ENCODE peak calls at places on chromosomes 13 and 19, in seven cellular contexts. A is uterus, W is thoracic aorta, J is cardiac muscle cell, Y is lower lobe of right lung, X is Karpas-422, F is astrocyte. H is an unnamed sample.

GRCh38 chr13:22828081-22828480 is 352.7 kb upstream of the SGCG start:
- DNase-seq in J (no peak), X (no peak), Y (no peak), W (no peak), F (peak; percentile 5), A (no peak), H (no peak)

GRCh38 chr19:33406521-33407139 is 33.1 kb downstream of the CEBPG start:
- DNase-seq in F (no peak), X (peak; percentile 81), W (peak; percentile 31), J (peak; percentile 71), A (peak; percentile 78), Y (peak; percentile 80), H (peak; percentile 66)

GRCh38 chr13:39945226-39945625 is 289.8 kb downstream of the COG6 start:
- DNase-seq in W (no peak), F (no peak), Y (no peak), J (no peak), X (no peak), A (no peak), H (no peak)

GRCh38 chr19:30222428-30222873 is 149.7 kb upstream of the ZNF536 start:
- DNase-seq in A (no peak), F (no peak), W (no peak), J (peak; percentile 55), Y (no peak), X (peak; percentile 76), H (no peak)

GRCh38 chr19:2323707-2324106 is 4.7 kb downstream of the LSM7 start:
- DNase-seq in A (no peak), X (no peak), W (no peak), J (no peak), F (no peak), Y (no peak), H (no peak)

GRCh38 chr19:18419195-18419698 is at the start of gene SSBP4:
- DNase-seq in J (peak; percentile 83), Y (peak; percentile 80), A (peak; percentile 80), X (peak; percentile 87), W (no peak), F (peak; percentile 44), H (peak; percentile 75)

GRCh38 chr19:19444694-19445155 is 39.2 kb downstream of the GATAD2A start:
- DNase-seq in A (no peak), Y (no peak), F (peak; percentile 29), X (peak; percentile 70), J (no peak), W (no peak), H (peak; percentile 39)

GRCh38 chr19:44893704-44894103 is 2.6 kb downstream of the TOMM40 start:
- DNase-seq in W (no peak), Y (no peak), F (no peak), A (no peak), X (no peak), J (no peak), H (no peak)

GRCh38 chr19:49553451-49554271 is 25.9 kb downstream of the RCN3 start:
- DNase-seq in J (no peak), A (no peak), X (peak; percentile 41), Y (no peak), F (peak; percentile 71), W (no peak), H (peak; percentile 47)

GRCh38 chr19:40609561-40610395 is 8.6 kb downstream of the LTBP4 start:
- DNase-seq in W (peak; percentile 75), X (peak; percentile 96), Y (peak; percentile 95), A (peak; percentile 75), J (peak; percentile 89), F (peak; percentile 48), H (peak; percentile 92)

GRCh38 chr19:12733369-12733896 is 1.1 kb downstream of the TRIR start:
- DNase-seq in J (no peak), A (no peak), F (peak; percentile 54), X (peak; percentile 76), Y (no peak), W (no peak), H (peak; percentile 73)

GRCh38 chr13:91145806-91146205 is 201.7 kb upstream of the MIR17HG start:
- DNase-seq in A (no peak), W (no peak), X (no peak), F (no peak), J (no peak), Y (no peak), H (no peak)

GRCh38 chr13:107450931-107451330 is 764.4 kb downstream of the LIG4 start:
- DNase-seq in Y (no peak), A (no peak), F (peak; percentile 99), W (peak; percentile 16), X (no peak), J (no peak), H (no peak)

GRCh38 chr13:100382787-100383186 is 205.8 kb downstream of the GGACT start:
- DNase-seq in X (no peak), W (no peak), Y (no peak), F (peak; percentile 51), A (no peak), J (no peak), H (no peak)

GRCh38 chr13:76980075-76980718 is 11.7 kb upstream of the CLN5 start:
- DNase-seq in F (peak; percentile 11), J (peak; percentile 86), A (peak; percentile 79), X (peak; percentile 94), W (no peak), Y (peak; percentile 88), H (peak; percentile 72)

GRCh38 chr13:113862766-113863510 is 938 bp downstream of the GAS6 start:
- DNase-seq in W (no peak), J (peak; percentile 49), Y (peak; percentile 68), A (peak; percentile 59), X (no peak), F (peak; percentile 36), H (no peak)

GRCh38 chr19:18361646-18362045 is 21.2 kb downstream of the PGPEP1 start:
- DNase-seq in Y (no peak), W (no peak), J (no peak), F (no peak), A (no peak), X (no peak), H (no peak)

GRCh38 chr13:51222510-51223283 is 499 bp downstream of the FAM124A start:
- DNase-seq in W (no peak), F (no peak), J (peak; percentile 35), A (no peak), Y (no peak), X (no peak), H (peak; percentile 19)

GRCh38 chr19:30154410-30154809 is 212.4 kb downstream of the URI1 start:
- DNase-seq in X (no peak), A (no peak), W (no peak), F (no peak), Y (no peak), J (no peak), H (no peak)

GRCh38 chr19:58553799-58554493 is 959 bp downstream of the CHMP2A start:
- DNase-seq in F (no peak), W (no peak), Y (no peak), J (no peak), A (peak; percentile 38), X (peak; percentile 51), H (no peak)
- H3K4me1 ChIP-seq in F (peaks cover 23% of the 10 kb centered on the region), W (peaks cover 40% of the 10 kb centered on the region), Y (peaks cover 39% of the 10 kb centered on the region), J (peaks cover 21% of the 10 kb centered on the region), A (peaks cover 11% of the 10 kb centered on the region), X (peaks cover 34% of the 10 kb centered on the region), H (peaks cover 42% of the 10 kb centered on the region)

GRCh38 chr13:33015791-33016323 is 366 bp upstream of the KL start:
- DNase-seq in A (peak; percentile 17), F (no peak), J (peak; percentile 18), X (no peak), Y (peak; percentile 51), W (no peak), H (no peak)

GRCh38 chr13:33018886-33019285 is 2.7 kb downstream of the KL start:
- DNase-seq in X (no peak), A (no peak), W (no peak), Y (no peak), F (no peak), J (no peak), H (no peak)

GRCh38 chr13:33016414-33017409 is at the start of gene KL:
- DNase-seq in X (peak; percentile 1), Y (peak; percentile 74), J (peak; percentile 51), A (peak; percentile 25), W (no peak), F (no peak), H (peak; percentile 10)

GRCh38 chr13:33015275-33015674 is 948 bp upstream of the KL start:
- DNase-seq in Y (no peak), F (no peak), W (no peak), J (no peak), A (no peak), X (peak; percentile 37), H (no peak)

DNA sequence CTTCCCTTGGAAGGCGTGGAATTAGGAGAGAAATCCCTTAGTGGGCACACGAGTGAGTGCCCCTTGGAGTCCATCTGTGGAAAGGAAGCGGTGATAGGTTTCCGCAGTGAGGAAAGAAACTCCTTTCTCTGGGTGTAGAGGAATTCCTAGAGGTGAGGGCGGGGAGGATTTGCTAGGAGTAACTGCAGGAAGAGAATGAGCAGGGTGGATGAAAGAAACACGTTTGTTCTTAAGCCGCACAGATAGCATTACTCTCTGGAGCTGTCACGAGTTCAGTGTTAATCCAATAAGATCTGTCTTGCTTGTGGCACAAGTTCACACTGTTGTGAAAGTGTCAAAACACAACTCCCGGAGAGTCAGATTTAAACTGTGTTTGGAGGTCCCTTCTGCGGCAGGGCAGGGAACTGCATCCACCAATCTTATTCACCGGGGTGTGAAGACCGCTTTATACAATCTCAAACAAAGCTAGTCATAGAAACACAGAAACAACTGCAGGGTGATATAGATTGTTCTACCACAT is 1.2 kb downstream of the KL start:
- DNase-seq in Y (peak; percentile 55), F (peak; percentile 44), W (no peak), J (peak; percentile 39), A (peak; percentile 18), X (peak; percentile 5), H (no peak)
- H3K27me3 ChIP-seq in Y (peaks cover 19% of the 10 kb centered on the region), F (peaks cover 48% of the 10 kb centered on the region), W (no peaks in the 10 kb centered on the region), J (peaks cover 93% of the 10 kb centered on the region), A (peaks cover 3% of the 10 kb centered on the region), X (no peaks in the 10 kb centered on the region), H (peaks cover 46% of the 10 kb centered on the region)

GRCh38 chr19:46863818-46864629 is 3.2 kb downstream of the ARHGAP35 start:
- DNase-seq in F (peak; percentile 90), A (no peak), Y (peak; percentile 70), J (peak; percentile 36), X (no peak), W (no peak), H (no peak)
- H3K4me1 ChIP-seq in F (peaks cover 48% of the 10 kb centered on the region), A (no peaks in the 10 kb centered on the region), Y (peaks cover 83% of the 10 kb centered on the region), J (peaks cover 31% of the 10 kb centered on the region), X (peaks cover 77% of the 10 kb centered on the region), W (peaks cover 63% of the 10 kb centered on the region), H (peaks cover 56% of the 10 kb centered on the region)

DNA sequence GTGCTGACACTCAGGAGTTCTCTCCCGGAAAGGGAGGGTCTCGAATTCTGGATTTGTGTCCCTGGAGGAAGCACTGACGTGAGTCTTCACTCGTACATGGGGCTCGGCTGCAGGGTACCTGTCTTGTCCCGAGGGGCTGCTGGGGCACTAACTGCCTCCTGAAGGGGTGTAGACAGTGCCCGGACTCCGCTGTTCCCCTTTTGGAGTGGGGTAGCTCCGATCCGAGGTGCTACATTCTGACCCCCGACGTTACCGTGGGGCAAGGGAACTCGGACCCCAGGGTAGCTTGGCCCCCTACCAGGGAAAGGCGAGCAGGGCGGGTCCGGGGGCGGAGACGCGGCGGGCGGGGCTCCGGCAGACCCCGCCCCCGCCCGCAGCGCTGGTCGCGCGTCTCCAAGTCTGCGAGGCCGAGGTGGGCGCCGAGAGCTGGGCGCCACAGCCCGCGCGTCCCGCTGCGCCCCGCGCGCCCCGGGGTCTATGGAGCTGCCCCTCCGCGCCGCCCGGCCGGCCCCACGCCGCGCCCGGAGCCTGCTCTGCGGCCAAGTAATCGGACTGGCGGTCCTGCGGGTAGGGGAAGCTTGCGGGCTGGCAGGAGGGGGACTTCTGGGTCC is at the start of gene NPAS1:
- DNase-seq in A (no peak), W (no peak), F (no peak), J (peak; percentile 55), X (no peak), Y (no peak), H (no peak)
- H3K27me3 ChIP-seq in A (peaks cover 19% of the 10 kb centered on the region), W (peaks cover 13% of the 10 kb centered on the region), F (peaks cover 39% of the 10 kb centered on the region), J (peaks cover 68% of the 10 kb centered on the region), X (no peaks in the 10 kb centered on the region), Y (peaks cover 61% of the 10 kb centered on the region), H (peaks cover 15% of the 10 kb centered on the region)